ENCODE peak calls at places on chromosomes 1 and 21, in five cellular contexts. One of them, this sample, is unnamed.

GRCh38 chr1:52904590-52905375 is 16.8 kb downstream of the ECHDC2 start:
- DNase-seq in right lobe of liver: no peak
- DNase-seq in fibroblast of lung: peak
- DNase-seq in epithelial cell of esophagus: peak
- DNase-seq in ovary: no peak
- DNase-seq in this sample: no peak

GRCh38 chr1:175554586-175554985 is 188.8 kb downstream of the TNR start:
- DNase-seq in ovary: no peak
- DNase-seq in epithelial cell of esophagus: no peak
- DNase-seq in fibroblast of lung: no peak
- DNase-seq in right lobe of liver: no peak
- DNase-seq in this sample: no peak

GRCh38 chr1:182181167-182181572 is 119.7 kb upstream of the ZNF648 start:
- DNase-seq in right lobe of liver: no peak
- DNase-seq in ovary: no peak
- DNase-seq in epithelial cell of esophagus: peak
- DNase-seq in fibroblast of lung: no peak
- DNase-seq in this sample: no peak

GRCh38 chr21:41641821-41642368 is 125.0 kb downstream of the RIPK4 start:
- DNase-seq in epithelial cell of esophagus: peak
- DNase-seq in fibroblast of lung: peak
- DNase-seq in right lobe of liver: peak
- DNase-seq in ovary: peak
- DNase-seq in this sample: peak

GRCh38 chr1:55007626-55008025 is 8.9 kb downstream of the BSND start:
- DNase-seq in fibroblast of lung: no peak
- DNase-seq in right lobe of liver: no peak
- DNase-seq in epithelial cell of esophagus: peak
- DNase-seq in ovary: no peak
- DNase-seq in this sample: no peak

GRCh38 chr1:17904290-17904689 is 149.2 kb downstream of the ACTL8 start:
- DNase-seq in epithelial cell of esophagus: no peak
- DNase-seq in right lobe of liver: no peak
- DNase-seq in fibroblast of lung: no peak
- DNase-seq in ovary: no peak
- DNase-seq in this sample: no peak

GRCh38 chr1:8239039-8239305 is 78.9 kb upstream of the SLC45A1 start:
- DNase-seq in ovary: peak
- DNase-seq in fibroblast of lung: peak
- DNase-seq in right lobe of liver: peak
- DNase-seq in epithelial cell of esophagus: peak
- DNase-seq in this sample: no peak

GRCh38 chr1:76501136-76501535 is 366.1 kb upstream of the ST6GALNAC5 start:
- DNase-seq in right lobe of liver: no peak
- DNase-seq in ovary: no peak
- DNase-seq in epithelial cell of esophagus: no peak
- DNase-seq in fibroblast of lung: no peak
- DNase-seq in this sample: no peak

GRCh38 chr1:144101397-144102050 is 129.7 kb upstream of the FAM72C start:
- DNase-seq in right lobe of liver: peak
- DNase-seq in ovary: peak
- DNase-seq in epithelial cell of esophagus: peak
- DNase-seq in fibroblast of lung: no peak
- DNase-seq in this sample: no peak

GRCh38 chr1:230986976-230987375 is 8.1 kb downstream of the ARV1 start:
- DNase-seq in epithelial cell of esophagus: peak
- DNase-seq in fibroblast of lung: no peak
- DNase-seq in ovary: no peak
- DNase-seq in right lobe of liver: no peak
- DNase-seq in this sample: no peak

DNA sequence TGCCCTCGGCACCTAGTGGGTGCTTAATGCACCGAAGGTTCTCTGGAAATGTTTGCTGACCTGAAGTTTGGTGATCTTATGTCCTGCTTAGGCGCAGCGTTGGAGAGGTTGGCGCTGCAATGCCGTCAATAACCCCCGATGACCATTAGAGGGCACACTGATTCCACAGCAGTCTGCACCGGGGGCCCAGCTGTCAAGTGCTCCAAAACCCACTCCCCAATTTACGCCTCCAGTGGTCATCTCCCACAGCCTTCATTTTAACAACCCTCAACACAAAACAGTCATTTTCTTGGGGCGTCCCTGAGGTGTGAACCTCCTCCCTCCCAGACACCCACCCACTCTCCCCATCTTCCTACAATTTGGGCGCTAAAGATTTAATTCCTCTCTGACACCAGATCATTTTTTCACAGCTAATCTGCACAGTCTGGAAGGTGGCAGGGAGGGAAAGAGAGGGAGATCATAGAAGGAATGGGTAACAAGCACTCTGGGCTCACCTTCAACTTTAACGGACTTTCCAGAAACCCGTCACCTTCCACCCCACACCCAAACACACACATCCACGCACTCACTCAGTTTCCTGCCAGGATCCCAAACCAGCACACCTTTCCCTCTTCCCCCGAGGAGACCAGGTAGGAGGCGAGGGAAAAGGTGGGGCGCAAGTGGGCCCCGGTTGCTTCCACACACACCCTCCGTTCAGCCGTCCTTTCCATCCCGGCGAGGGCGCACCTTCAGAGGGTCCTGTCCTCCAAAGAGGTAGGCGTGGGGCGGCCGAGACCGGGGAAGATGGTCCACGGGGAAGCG is 570 bp upstream of the NPR1 start:
- DNase-seq in ovary: peak
- DNase-seq in fibroblast of lung: peak
- DNase-seq in right lobe of liver: peak
- DNase-seq in epithelial cell of esophagus: peak
- DNase-seq in this sample: no peak
- H3K4me3 ChIP-seq in ovary: peak
- H3K4me3 ChIP-seq in fibroblast of lung: peak
- H3K4me3 ChIP-seq in right lobe of liver: peak
- H3K4me3 ChIP-seq in epithelial cell of esophagus: peak
- H3K4me3 ChIP-seq in this sample: peak

DNA sequence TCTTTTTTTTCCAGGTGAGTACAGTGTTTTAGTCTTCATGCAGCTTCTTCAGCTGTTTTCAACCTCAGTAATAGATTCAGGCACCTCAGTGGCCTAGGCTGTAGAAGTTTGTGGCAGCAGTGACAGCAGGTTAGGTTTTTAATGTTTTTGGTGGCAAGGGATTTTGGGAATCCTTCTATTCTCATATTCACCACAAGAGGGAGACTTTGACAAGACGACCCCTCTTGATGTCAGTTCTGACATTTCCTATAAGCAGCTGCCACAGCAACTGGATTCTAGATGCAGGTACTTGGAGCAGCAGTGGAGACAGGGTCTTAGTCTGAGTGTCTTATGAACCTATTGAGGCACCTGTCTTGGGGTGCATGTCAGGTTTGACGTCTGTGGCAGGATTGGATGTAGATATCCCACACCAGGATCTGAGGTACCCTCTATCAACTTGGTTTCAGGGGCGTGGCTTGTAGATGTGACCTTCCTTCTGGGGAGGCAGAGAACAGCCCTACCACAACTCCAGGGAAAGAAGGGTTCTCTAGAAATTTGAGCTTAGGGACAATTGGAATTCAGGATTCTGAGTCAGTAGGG is 1104.2 kb upstream of the TMPRSS15 start:
- DNase-seq in ovary: no peak
- DNase-seq in epithelial cell of esophagus: no peak
- DNase-seq in right lobe of liver: no peak
- DNase-seq in fibroblast of lung: no peak
- DNase-seq in this sample: no peak
- TF ChIP-seq CTCF in ovary: no peak
- TF ChIP-seq CTCF in epithelial cell of esophagus: no peak
- TF ChIP-seq CTCF in right lobe of liver: peak
- TF ChIP-seq CTCF in fibroblast of lung: no peak
- TF ChIP-seq CTCF in this sample: peak

DNA sequence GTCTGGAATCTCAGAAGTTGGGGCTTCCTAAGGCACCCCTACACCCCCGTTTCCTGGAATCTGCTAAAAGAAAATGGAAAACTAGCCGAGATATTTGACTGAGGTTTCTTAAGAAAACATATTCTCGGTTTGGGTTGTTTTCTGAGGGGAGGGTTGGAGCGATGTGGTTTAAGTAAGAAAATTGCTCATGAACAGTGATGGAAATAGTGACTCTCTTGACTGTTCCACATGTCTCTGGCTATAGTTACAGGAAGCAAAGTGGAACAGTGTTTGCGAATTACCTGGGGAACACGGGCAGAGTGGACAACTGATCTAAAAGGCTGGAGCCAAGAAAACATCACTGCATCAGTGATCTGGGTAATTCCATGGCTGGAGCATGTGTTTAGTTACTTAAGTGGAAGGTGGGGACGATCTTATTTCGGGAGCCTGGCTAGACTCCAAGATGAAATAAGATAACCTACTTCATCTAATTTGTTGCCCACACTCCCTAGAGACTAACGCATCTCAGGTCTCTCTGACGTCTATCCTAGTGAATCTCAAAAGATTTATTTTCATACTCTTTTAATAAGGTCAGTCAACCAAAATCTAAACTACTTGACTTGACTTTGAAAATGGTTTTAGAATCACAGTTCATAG is 92.4 kb downstream of the KCNJ15 start:
- DNase-seq in ovary: no peak
- DNase-seq in right lobe of liver: no peak
- DNase-seq in epithelial cell of esophagus: no peak
- DNase-seq in fibroblast of lung: no peak
- DNase-seq in this sample: no peak
- H3K4me3 ChIP-seq in ovary: no peak
- H3K4me3 ChIP-seq in right lobe of liver: no peak
- H3K4me3 ChIP-seq in epithelial cell of esophagus: no peak
- H3K4me3 ChIP-seq in fibroblast of lung: no peak
- H3K4me3 ChIP-seq in this sample: no peak

GRCh38 chr1:88398338-88398737 is 285.7 kb upstream of the PKN2 start:
- DNase-seq in right lobe of liver: no peak
- DNase-seq in epithelial cell of esophagus: peak
- DNase-seq in ovary: no peak
- DNase-seq in fibroblast of lung: no peak
- DNase-seq in this sample: no peak
- TF ChIP-seq CTCF in right lobe of liver: no peak
- TF ChIP-seq CTCF in epithelial cell of esophagus: no peak
- TF ChIP-seq CTCF in ovary: no peak
- TF ChIP-seq CTCF in fibroblast of lung: no peak
- TF ChIP-seq CTCF in this sample: no peak

DNA sequence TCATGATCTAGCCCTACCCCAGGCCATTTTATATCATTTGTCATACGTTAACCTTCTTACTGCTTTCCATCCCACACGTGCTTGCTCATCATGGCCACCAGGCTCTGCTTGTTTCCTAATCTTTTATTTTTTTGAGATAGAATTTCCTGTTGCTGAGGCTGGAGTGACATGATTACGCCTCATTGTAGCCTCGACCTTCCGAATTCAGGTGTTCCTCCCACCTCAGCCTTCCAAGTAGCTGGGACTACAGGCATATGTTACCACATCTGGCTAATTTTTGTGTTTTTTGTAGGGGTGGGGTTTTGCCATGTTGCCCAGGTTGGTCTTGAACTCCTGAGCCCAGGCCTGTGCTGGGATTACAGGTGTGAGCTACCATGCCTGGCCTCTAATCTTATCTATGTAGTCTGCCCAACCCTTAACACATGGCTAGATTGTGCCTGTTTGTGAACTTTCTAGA is 3.3 kb downstream of the UAP1 start:
- DNase-seq in right lobe of liver: no peak
- DNase-seq in ovary: no peak
- DNase-seq in fibroblast of lung: no peak
- DNase-seq in epithelial cell of esophagus: peak
- DNase-seq in this sample: no peak
- H3K4me3 ChIP-seq in right lobe of liver: no peak
- H3K4me3 ChIP-seq in ovary: no peak
- H3K4me3 ChIP-seq in fibroblast of lung: peak
- H3K4me3 ChIP-seq in epithelial cell of esophagus: no peak
- H3K4me3 ChIP-seq in this sample: no peak

GRCh38 chr1:6785721-6786505 is 659 bp downstream of the CAMTA1 start:
- DNase-seq in right lobe of liver: peak
- DNase-seq in ovary: peak
- DNase-seq in fibroblast of lung: peak
- DNase-seq in epithelial cell of esophagus: peak
- DNase-seq in this sample: no peak
- TF ChIP-seq CTCF in right lobe of liver: peak
- TF ChIP-seq CTCF in ovary: peak
- TF ChIP-seq CTCF in fibroblast of lung: no peak
- TF ChIP-seq CTCF in epithelial cell of esophagus: no peak
- TF ChIP-seq CTCF in this sample: peak

DNA sequence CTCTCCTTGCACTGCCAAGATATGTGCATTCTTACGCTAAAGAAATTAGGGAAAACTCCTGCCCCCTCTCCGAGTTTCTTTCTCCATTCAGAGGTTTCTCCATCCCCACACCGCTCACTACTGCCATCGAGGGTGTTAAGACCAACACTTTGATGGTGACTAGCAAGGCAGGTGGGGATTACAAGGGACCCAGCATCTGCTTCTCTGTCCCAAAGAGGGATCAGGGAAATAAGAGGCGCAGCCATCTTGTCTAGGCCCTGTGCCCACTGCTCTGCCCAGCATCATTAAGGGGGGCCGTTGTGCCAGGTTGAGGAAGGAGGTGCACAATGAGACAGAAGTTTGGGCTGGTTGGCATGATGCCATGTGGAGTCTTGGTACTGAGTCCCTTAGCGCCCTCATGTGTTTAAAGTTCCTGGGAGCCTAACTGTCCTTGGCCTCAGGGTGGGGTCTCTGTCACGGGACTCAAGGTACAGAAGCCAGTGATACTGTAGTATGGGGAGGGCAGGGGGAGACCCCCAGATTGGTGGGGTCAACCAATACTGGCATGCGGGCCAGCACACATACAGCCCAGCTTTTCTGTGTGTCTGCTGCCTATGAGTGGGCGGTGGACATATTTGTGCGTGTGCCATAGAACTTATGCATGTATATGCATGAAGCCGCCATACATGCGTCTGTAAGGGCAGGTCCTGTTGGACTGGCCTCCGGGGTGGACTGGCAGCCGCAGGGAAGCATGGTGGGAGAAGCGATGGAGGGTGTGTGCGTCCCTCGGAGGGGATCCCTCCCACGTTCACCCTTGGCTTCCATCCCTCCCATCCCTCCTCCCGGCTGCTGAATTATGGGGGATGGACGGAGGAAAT is 5.5 kb downstream of the EFNA3 start:
- DNase-seq in right lobe of liver: peak
- DNase-seq in ovary: peak
- DNase-seq in fibroblast of lung: peak
- DNase-seq in epithelial cell of esophagus: peak
- DNase-seq in this sample: no peak
- H3K4me3 ChIP-seq in right lobe of liver: peak
- H3K4me3 ChIP-seq in ovary: peak
- H3K4me3 ChIP-seq in fibroblast of lung: peak
- H3K4me3 ChIP-seq in epithelial cell of esophagus: peak
- H3K4me3 ChIP-seq in this sample: peak

GRCh38 chr1:9746651-9747050 is 77.1 kb downstream of the CLSTN1 start:
- DNase-seq in fibroblast of lung: no peak
- DNase-seq in right lobe of liver: no peak
- DNase-seq in ovary: no peak
- DNase-seq in epithelial cell of esophagus: no peak
- DNase-seq in this sample: peak
- TF ChIP-seq CTCF in fibroblast of lung: no peak
- TF ChIP-seq CTCF in right lobe of liver: no peak
- TF ChIP-seq CTCF in ovary: no peak
- TF ChIP-seq CTCF in epithelial cell of esophagus: no peak
- TF ChIP-seq CTCF in this sample: no peak

GRCh38 chr1:39633422-39633821 is 6.0 kb downstream of the HEYL start:
- DNase-seq in ovary: no peak
- DNase-seq in epithelial cell of esophagus: no peak
- DNase-seq in right lobe of liver: no peak
- DNase-seq in fibroblast of lung: no peak
- DNase-seq in this sample: no peak
- H3K4me3 ChIP-seq in ovary: peak
- H3K4me3 ChIP-seq in epithelial cell of esophagus: no peak
- H3K4me3 ChIP-seq in right lobe of liver: no peak
- H3K4me3 ChIP-seq in fibroblast of lung: no peak
- H3K4me3 ChIP-seq in this sample: no peak